ENCODE peak calls at places on chromosomes 12 and 14, in nine cellular contexts. O, G, V, S, C, U, D, T and N are unnamed samples.

GRCh38 chr12:53626702-53627169 is 554 bp upstream of the ATF7 start:
- DNase-seq in O (no peak), G (no peak), V (no peak), S (no peak), C (no peak), U (no peak), D (no peak), T (no peak), N (no peak)

GRCh38 chr14:39847191-39847590 is 415.0 kb upstream of the FBXO33 start:
- DNase-seq in O (no peak), G (no peak), V (no peak), S (no peak), C (no peak), U (no peak), D (no peak), T (no peak), N (no peak)

GRCh38 chr12:3122841-3123678 is 45.9 kb downstream of the TSPAN9 start:
- DNase-seq in O (peak), G (peak), V (peak), S (peak), C (no peak), U (no peak), D (no peak), T (peak), N (peak)

GRCh38 chr12:129659927-129660326 is 243.9 kb downstream of the TMEM132D start:
- DNase-seq in O (no peak), G (no peak), V (no peak), S (no peak), C (no peak), U (no peak), D (no peak), T (no peak), N (no peak)

GRCh38 chr14:52446355-52446754 is 106.0 kb downstream of the TXNDC16 start:
- DNase-seq in O (no peak), G (no peak), V (no peak), S (no peak), C (no peak), U (no peak), D (no peak), T (no peak), N (no peak)

GRCh38 chr14:30849354-30849753 is 25.0 kb upstream of the COCH start:
- DNase-seq in O (no peak), G (no peak), V (no peak), S (no peak), C (no peak), U (no peak), D (no peak), T (no peak), N (no peak)

GRCh38 chr14:76131071-76131985 is 20.4 kb upstream of the GPATCH2L start:
- DNase-seq in O (peak), G (no peak), V (no peak), S (no peak), C (no peak), U (no peak), D (no peak), T (no peak), N (no peak)

GRCh38 chr14:35333347-35333730 is 41.2 kb downstream of the PSMA6 start:
- DNase-seq in O (peak), G (no peak), V (peak), S (no peak), C (no peak), U (no peak), D (no peak), T (no peak), N (no peak)

GRCh38 chr14:64682173-64682710 is 22.0 kb upstream of the PLEKHG3 start:
- DNase-seq in O (peak), G (peak), V (no peak), S (peak), C (no peak), U (no peak), D (no peak), T (peak), N (peak)

GRCh38 chr12:123365141-123365917 is 682 bp upstream of the SBNO1 start:
- DNase-seq in O (peak), G (peak), V (peak), S (peak), C (peak), U (peak), D (peak), T (peak), N (peak)

GRCh38 chr12:59672273-59672672 is 76.4 kb downstream of the SLC16A7 start:
- DNase-seq in O (no peak), G (no peak), V (no peak), S (no peak), C (no peak), U (no peak), D (no peak), T (no peak), N (no peak)

GRCh38 chr14:28361486-28361885 is 405.1 kb upstream of the FOXG1 start:
- DNase-seq in O (no peak), G (no peak), V (no peak), S (no peak), C (no peak), U (no peak), D (no peak), T (peak), N (no peak)

GRCh38 chr12:52250048-52250990 is 17.3 kb downstream of the KRT7 start:
- DNase-seq in O (peak), G (no peak), V (no peak), S (no peak), C (no peak), U (no peak), D (no peak), T (no peak), N (no peak)

GRCh38 chr14:33589334-33589733 is 361.5 kb downstream of the EGLN3 start:
- DNase-seq in O (no peak), G (peak), V (no peak), S (no peak), C (no peak), U (no peak), D (no peak), T (peak), N (peak)

GRCh38 chr12:65511134-65511912 is 232.8 kb downstream of the MSRB3 start:
- DNase-seq in O (no peak), G (no peak), V (no peak), S (peak), C (no peak), U (no peak), D (no peak), T (no peak), N (peak)

GRCh38 chr12:58268080-58268479 is 326.7 kb downstream of the ATP23 start:
- DNase-seq in O (no peak), G (peak), V (no peak), S (no peak), C (no peak), U (no peak), D (no peak), T (peak), N (peak)

GRCh38 chr14:105980224-105980623 is 453.8 kb downstream of the TMEM121 start:
- DNase-seq in O (no peak), G (no peak), V (no peak), S (no peak), C (no peak), U (no peak), D (no peak), T (no peak), N (peak)

GRCh38 chr14:100383727-100384158 is 60.6 kb downstream of the SLC25A47 start:
- DNase-seq in O (peak), G (peak), V (peak), S (peak), C (peak), U (peak), D (no peak), T (peak), N (peak)

GRCh38 chr14:100384277-100384676 is 61.1 kb downstream of the SLC25A47 start:
- DNase-seq in O (no peak), G (no peak), V (no peak), S (no peak), C (no peak), U (no peak), D (no peak), T (no peak), N (no peak)

GRCh38 chr14:100386846-100387245 is 63.7 kb downstream of the SLC25A47 start:
- DNase-seq in O (no peak), G (no peak), V (no peak), S (no peak), C (no peak), U (no peak), D (no peak), T (no peak), N (no peak)

GRCh38 chr14:100386121-100386520 is 63.0 kb downstream of the SLC25A47 start:
- DNase-seq in O (no peak), G (peak), V (no peak), S (no peak), C (no peak), U (no peak), D (no peak), T (peak), N (no peak)

DNA sequence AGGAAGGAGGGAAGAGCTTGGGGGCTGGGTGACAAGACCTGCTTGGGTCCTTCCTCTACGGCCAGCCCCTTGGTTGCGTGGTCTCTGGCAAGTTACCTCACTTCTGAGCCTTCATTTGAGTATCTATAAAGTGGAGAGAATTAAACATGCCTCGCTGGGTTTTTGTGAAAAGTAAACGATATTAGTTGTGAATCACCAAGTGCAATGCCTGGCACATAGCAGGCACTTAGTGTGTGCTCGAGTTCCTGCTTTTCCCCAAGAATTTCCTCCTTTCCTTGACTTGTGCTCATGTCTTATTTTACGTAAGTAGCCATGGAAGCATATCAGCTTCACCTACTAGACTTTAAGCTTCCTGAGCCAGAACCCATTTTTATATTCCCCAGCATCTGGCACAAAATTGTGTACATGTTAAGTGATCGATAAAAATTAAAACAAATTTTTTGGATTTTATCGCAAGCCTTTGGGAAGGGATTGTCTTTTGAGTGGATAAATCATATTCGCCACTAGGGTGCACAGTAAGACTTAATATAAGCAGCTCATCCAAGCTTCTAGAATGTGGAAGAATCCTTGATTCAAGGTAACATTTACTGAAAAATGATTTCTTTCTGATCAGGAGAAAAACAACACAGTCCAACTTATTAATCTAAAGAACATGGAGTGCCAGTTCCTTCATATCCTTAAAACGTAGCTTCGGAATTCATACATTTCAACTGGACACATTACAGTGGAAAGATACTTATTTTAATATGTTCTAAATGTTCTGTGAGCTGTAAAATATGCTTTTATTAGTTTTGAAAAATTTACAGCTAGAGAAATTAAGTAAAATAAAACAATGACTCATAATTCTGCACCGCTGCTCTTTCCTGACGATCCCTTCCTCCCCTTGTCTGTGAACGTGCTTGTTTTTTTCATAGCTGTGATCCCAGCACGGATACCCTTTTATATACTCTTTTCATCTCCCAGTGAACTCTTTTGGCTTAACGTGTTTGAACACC is 62.0 kb downstream of the SLC25A47 start:
- DNase-seq in O (no peak), G (peak), V (peak), S (no peak), C (no peak), U (no peak), D (no peak), T (peak), N (peak)
- TF ChIP-seq CTCF in O (peak), G (peak), V (peak), S (peak), C (peak), U (no peak), D (peak), T (peak), N (peak)

GRCh38 chr14:104228716-104229620 is 90.6 kb downstream of the KIF26A start:
- DNase-seq in O (no peak), G (no peak), V (no peak), S (no peak), C (peak), U (no peak), D (no peak), T (no peak), N (no peak)

GRCh38 chr14:104230946-104231345 is 92.6 kb downstream of the KIF26A start:
- DNase-seq in O (no peak), G (no peak), V (no peak), S (no peak), C (peak), U (no peak), D (no peak), T (no peak), N (no peak)

GRCh38 chr14:104229621-104230041 is 91.2 kb downstream of the KIF26A start:
- DNase-seq in O (no peak), G (no peak), V (no peak), S (no peak), C (no peak), U (no peak), D (no peak), T (no peak), N (no peak)

GRCh38 chr14:104230119-104230885 is 91.9 kb downstream of the KIF26A start:
- DNase-seq in O (no peak), G (no peak), V (no peak), S (no peak), C (no peak), U (no peak), D (no peak), T (no peak), N (no peak)

DNA sequence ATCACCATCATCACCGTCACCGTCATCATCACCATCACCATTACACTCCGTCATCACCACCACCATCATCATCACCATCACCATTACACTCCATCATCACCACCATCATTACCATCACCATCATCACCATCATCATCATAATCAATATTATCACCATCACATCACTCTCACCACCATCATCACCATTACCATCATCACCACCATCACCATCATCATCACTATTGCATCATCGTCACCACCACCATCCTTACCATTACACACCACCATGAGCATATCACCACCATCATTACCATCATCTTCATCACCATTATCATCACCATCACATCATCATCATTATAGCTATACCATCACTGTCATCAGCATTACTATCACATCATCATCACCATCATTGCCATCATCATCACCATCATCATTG is 93.7 kb downstream of the KIF26A start:
- DNase-seq in O (no peak), G (no peak), V (no peak), S (no peak), C (no peak), U (no peak), D (no peak), T (no peak), N (no peak)
- H3K4me3 ChIP-seq in O (no peak), G (no peak), V (no peak), S (no peak), C (no peak), U (no peak), D (no peak), T (no peak), N (no peak)

DNA sequence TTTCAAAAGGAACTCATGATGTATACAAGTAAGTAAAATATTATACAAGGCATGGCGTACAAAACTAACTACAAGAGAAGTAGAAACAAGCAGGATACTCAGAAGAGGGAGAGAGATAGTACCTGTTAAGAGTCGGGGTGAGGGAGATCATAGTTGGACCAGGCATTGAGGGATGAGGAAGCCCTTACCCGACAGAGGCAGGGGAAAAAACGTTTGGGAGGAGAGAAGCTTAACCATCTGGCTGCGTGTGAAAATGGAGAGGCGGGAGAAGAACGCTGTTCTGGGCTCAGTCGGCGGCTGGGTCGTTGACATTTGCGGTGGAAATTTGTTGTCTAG is 575 bp upstream of the FMNL3 start:
- DNase-seq in O (no peak), G (no peak), V (peak), S (no peak), C (peak), U (no peak), D (no peak), T (no peak), N (no peak)
- TF ChIP-seq CTCF in O (peak), G (no peak), V (no peak), S (peak), C (no peak), U (no peak), D (peak), T (no peak), N (no peak)

GRCh38 chr12:105332925-105333324 is 2.4 kb downstream of the C12orf75 start:
- DNase-seq in O (no peak), G (no peak), V (no peak), S (no peak), C (no peak), U (no peak), D (no peak), T (no peak), N (no peak)
- H3K4me3 ChIP-seq in O (no peak), G (no peak), V (peak), S (no peak), C (no peak), U (no peak), D (no peak), T (no peak), N (peak)

DNA sequence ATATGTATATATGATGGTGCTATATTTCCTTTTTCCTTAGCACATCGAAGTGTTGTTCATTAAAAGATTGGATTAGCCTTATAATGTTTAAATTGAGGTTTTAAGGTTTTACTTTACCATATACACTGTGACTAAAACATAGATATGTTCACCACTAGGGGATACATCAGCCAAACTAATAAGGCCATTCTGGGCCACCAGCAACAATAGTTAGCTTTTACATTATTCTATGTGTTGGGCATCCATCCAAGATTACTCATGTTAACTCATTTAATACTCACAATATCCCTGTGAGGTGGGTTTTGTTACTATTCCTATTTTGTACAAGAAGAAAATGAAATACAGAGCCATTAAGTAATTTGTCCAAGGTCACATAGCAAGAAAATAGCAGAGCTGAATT is 202.6 kb upstream of the AVPR1A start:
- DNase-seq in O (no peak), G (no peak), V (no peak), S (no peak), C (no peak), U (no peak), D (no peak), T (peak), N (no peak)
- TF ChIP-seq CTCF in O (peak), G (no peak), V (no peak), S (no peak), C (no peak), U (no peak), D (no peak), T (peak), N (no peak)

DNA sequence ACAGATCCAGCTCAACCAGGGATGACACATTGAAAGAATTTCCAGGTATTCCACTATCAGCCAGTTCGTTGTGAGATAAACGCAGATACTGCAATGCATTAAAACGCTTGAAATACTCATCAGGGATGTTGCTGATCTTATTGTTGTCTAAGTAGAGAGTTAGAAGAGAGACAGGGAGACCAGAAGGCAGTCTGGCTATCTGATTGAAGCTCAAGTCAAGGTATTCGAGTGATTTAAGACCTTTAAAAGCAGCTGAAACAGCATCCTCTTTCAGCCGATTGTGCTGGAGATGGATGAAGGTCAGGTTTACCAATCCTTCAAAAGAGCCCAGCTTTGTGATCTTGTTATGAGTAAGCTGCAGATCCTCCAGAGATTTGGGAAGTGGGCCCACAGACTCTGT is 3.1 kb downstream of the LUM start:
- DNase-seq in O (no peak), G (no peak), V (no peak), S (no peak), C (no peak), U (no peak), D (no peak), T (no peak), N (no peak)
- H3K4me3 ChIP-seq in O (peak), G (no peak), V (no peak), S (peak), C (no peak), U (no peak), D (no peak), T (no peak), N (peak)

DNA sequence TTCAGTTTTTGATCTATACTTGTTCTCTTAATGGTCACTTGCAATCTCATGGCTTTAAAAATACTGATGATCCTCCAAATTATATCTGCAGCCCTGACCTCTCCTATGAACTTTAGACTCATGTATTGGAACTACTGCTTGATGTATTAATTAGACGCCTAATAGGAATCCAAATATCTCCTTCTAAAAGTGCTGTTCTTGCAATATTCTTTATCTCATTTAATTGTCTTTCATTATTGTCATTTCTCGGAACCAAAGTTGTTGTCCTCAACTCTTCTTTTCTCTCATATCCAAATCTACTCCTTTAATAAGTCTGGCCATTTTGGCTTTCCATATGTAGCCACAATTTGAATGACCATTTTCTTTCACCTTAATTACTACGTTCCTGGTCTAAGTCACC is 907.6 kb upstream of the SEL1L start:
- DNase-seq in O (no peak), G (no peak), V (no peak), S (no peak), C (no peak), U (no peak), D (no peak), T (no peak), N (no peak)
- TF ChIP-seq CTCF in O (no peak), G (no peak), V (no peak), S (no peak), C (no peak), U (no peak), D (no peak), T (no peak), N (no peak)